ENCODE peak calls at places on chromosomes 5 and 9, in seven cellular contexts. Q is GM12878, H is HepG2, V is HCT116, J is K562, L is SK-N-SH, B is H1. R is an unnamed sample.

GRCh38 chr5:82164109-82164956 is 113.8 kb downstream of the RPS23 start:
- DNase-seq in Q (no peak), H (no peak), V (no peak), J (no peak), L (no peak), B (no peak), R (no peak)

GRCh38 chr9:131393622-131394463 is at the start of gene PRRC2B:
- DNase-seq in Q (no peak), H (peak), V (peak), J (peak), L (peak), B (peak), R (peak)

GRCh38 chr5:130992095-130992494 is 173.0 kb downstream of the HINT1 start:
- DNase-seq in Q (no peak), H (no peak), V (no peak), J (no peak), L (no peak), B (no peak), R (no peak)

GRCh38 chr5:55456216-55456895 is 78.4 kb downstream of the PLPP1 start:
- DNase-seq in Q (no peak), H (no peak), V (no peak), J (no peak), L (no peak), B (no peak), R (no peak)

GRCh38 chr5:168991991-168992390 is 308.9 kb downstream of the SLIT3 start:
- DNase-seq in Q (no peak), H (no peak), V (no peak), J (no peak), L (no peak), B (no peak), R (no peak)

GRCh38 chr5:94329115-94329514 is 289.3 kb downstream of the KIAA0825 start:
- DNase-seq in Q (no peak), H (no peak), V (no peak), J (no peak), L (no peak), B (no peak), R (no peak)

GRCh38 chr9:33116855-33117254 is 40.4 kb upstream of the SMU1 start:
- DNase-seq in Q (no peak), H (no peak), V (no peak), J (no peak), L (no peak), B (no peak), R (no peak)

GRCh38 chr5:154198611-154199230 is 8.2 kb downstream of the GALNT10 start:
- DNase-seq in Q (no peak), H (peak), V (no peak), J (no peak), L (no peak), B (no peak), R (peak)

GRCh38 chr5:168813179-168813968 is 234.2 kb upstream of the PANK3 start:
- DNase-seq in Q (no peak), H (no peak), V (no peak), J (peak), L (peak), B (no peak), R (no peak)

GRCh38 chr9:129414377-129415021 is 206.4 kb downstream of the C9orf50 start:
- DNase-seq in Q (no peak), H (peak), V (no peak), J (peak), L (no peak), B (no peak), R (peak)

GRCh38 chr5:69491838-69492390 is 676 bp upstream of the OCLN start:
- DNase-seq in Q (no peak), H (no peak), V (no peak), J (no peak), L (no peak), B (no peak), R (peak)

GRCh38 chr9:69265891-69266290 is 59.1 kb upstream of the ENTREP1 start:
- DNase-seq in Q (no peak), H (no peak), V (no peak), J (no peak), L (no peak), B (no peak), R (no peak)

GRCh38 chr5:151684690-151685361 is 1.9 kb downstream of the SPARC start:
- DNase-seq in Q (no peak), H (no peak), V (no peak), J (peak), L (no peak), B (peak), R (peak)

GRCh38 chr5:77881528-77881927 is 105.4 kb upstream of the TBCA start:
- DNase-seq in Q (no peak), H (no peak), V (no peak), J (peak), L (no peak), B (no peak), R (no peak)

GRCh38 chr5:4086081-4086480 is 490.4 kb downstream of the IRX1 start:
- DNase-seq in Q (no peak), H (no peak), V (no peak), J (no peak), L (no peak), B (no peak), R (no peak)

GRCh38 chr5:113270081-113270480 is 164.7 kb downstream of the TSSK1B start:
- DNase-seq in Q (no peak), H (no peak), V (no peak), J (no peak), L (no peak), B (no peak), R (no peak)

GRCh38 chr9:130535818-130536521 is 43.4 kb upstream of the FUBP3 start:
- DNase-seq in Q (no peak), H (peak), V (no peak), J (peak), L (no peak), B (no peak), R (no peak)

GRCh38 chr5:71887680-71888079 is 168.6 kb downstream of the CARTPT start:
- DNase-seq in Q (peak), H (peak), V (peak), J (peak), L (peak), B (no peak), R (peak)
- TF ChIP-seq JUND in Q (no peak), H (no peak), V (no peak), J (no peak), L (no peak), B (no peak), R (no peak)

GRCh38 chr5:96733771-96734498 is 71.8 kb downstream of the CAST start:
- DNase-seq in Q (no peak), H (no peak), V (peak), J (peak), L (no peak), B (no peak), R (peak)
- TF ChIP-seq JUND in Q (no peak), H (no peak), V (peak), J (peak), L (no peak), B (peak), R (peak)

GRCh38 chr5:136155769-136156168 is 23.1 kb downstream of the SMAD5 start:
- DNase-seq in Q (no peak), H (no peak), V (no peak), J (no peak), L (no peak), B (no peak), R (no peak)

GRCh38 chr5:136155078-136155477 is 22.4 kb downstream of the SMAD5 start:
- DNase-seq in Q (no peak), H (no peak), V (no peak), J (no peak), L (no peak), B (no peak), R (no peak)

GRCh38 chr5:136157514-136157913 is 24.9 kb downstream of the SMAD5 start:
- DNase-seq in Q (no peak), H (no peak), V (no peak), J (no peak), L (no peak), B (no peak), R (no peak)

GRCh38 chr5:136162001-136162400 is 29.4 kb downstream of the SMAD5 start:
- DNase-seq in Q (no peak), H (no peak), V (no peak), J (no peak), L (no peak), B (no peak), R (no peak)

GRCh38 chr5:136159457-136159856 is 26.8 kb downstream of the SMAD5 start:
- DNase-seq in Q (no peak), H (no peak), V (no peak), J (no peak), L (no peak), B (no peak), R (no peak)
- TF ChIP-seq JUND in Q (no peak), H (no peak), V (no peak), J (no peak), L (no peak), B (no peak), R (no peak)

GRCh38 chr9:128391956-128392301 is 20.8 kb downstream of the URM1 start:
- DNase-seq in Q (no peak), H (no peak), V (no peak), J (no peak), L (no peak), B (no peak), R (no peak)

GRCh38 chr9:128394404-128395168 is 23.4 kb downstream of the URM1 start:
- DNase-seq in Q (no peak), H (no peak), V (no peak), J (no peak), L (no peak), B (no peak), R (no peak)

GRCh38 chr9:128393971-128394370 is 22.8 kb downstream of the URM1 start:
- DNase-seq in Q (no peak), H (peak), V (no peak), J (no peak), L (peak), B (no peak), R (no peak)

GRCh38 chr9:128392302-128393152 is 21.4 kb downstream of the URM1 start:
- DNase-seq in Q (no peak), H (no peak), V (no peak), J (no peak), L (peak), B (no peak), R (no peak)

GRCh38 chr9:128393171-128393761 is 22.1 kb downstream of the URM1 start:
- DNase-seq in Q (no peak), H (no peak), V (no peak), J (no peak), L (peak), B (no peak), R (no peak)
- TF ChIP-seq JUND in Q (no peak), H (no peak), V (no peak), J (no peak), L (no peak), B (no peak), R (no peak)

GRCh38 chr5:66814146-66814991 is 218.2 kb downstream of the MAST4 start:
- DNase-seq in Q (peak), H (peak), V (peak), J (peak), L (peak), B (no peak), R (peak)
- TF ChIP-seq JUND in Q (no peak), H (no peak), V (no peak), J (no peak), L (no peak), B (no peak), R (no peak)

GRCh38 chr5:68334550-68334880 is 119.0 kb downstream of the PIK3R1 start:
- DNase-seq in Q (no peak), H (no peak), V (no peak), J (no peak), L (no peak), B (no peak), R (no peak)
- TF ChIP-seq JUND in Q (no peak), H (no peak), V (no peak), J (no peak), L (no peak), B (no peak), R (no peak)

GRCh38 chr9:127447416-127448111 is 3.6 kb downstream of the RPL12 start:
- DNase-seq in Q (no peak), H (no peak), V (no peak), J (peak), L (no peak), B (no peak), R (no peak)
- TF ChIP-seq JUND in Q (no peak), H (no peak), V (no peak), J (no peak), L (no peak), B (no peak), R (no peak)

DNA sequence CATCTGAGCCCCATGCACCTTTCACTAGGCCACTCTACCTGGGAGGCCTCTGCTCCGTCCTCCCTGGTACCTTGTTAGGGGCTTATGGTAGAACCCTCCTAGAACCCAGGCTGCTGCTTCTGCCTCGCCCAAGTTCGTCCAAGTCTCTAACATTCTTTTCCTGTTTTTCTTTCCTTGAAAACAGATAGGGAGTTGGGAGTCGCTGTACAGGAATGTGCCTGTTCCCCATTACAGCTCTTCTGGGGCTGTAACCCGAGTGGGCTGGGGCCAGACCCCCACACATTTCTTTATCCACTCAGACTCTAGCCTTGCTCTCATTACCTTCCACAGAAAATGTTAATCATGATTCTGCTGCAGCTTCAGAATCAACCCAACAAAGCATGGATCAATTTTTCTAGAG is 193.9 kb upstream of the TRIM32 start:
- DNase-seq in Q (no peak), H (no peak), V (no peak), J (no peak), L (no peak), B (no peak), R (no peak)
- TF ChIP-seq JUND in Q (no peak), H (no peak), V (no peak), J (no peak), L (no peak), B (no peak), R (no peak)

GRCh38 chr5:150033334-150033733 is 32.8 kb downstream of the HMGXB3 start:
- DNase-seq in Q (no peak), H (no peak), V (no peak), J (no peak), L (no peak), B (no peak), R (no peak)

GRCh38 chr5:150034677-150035076 is 34.1 kb downstream of the HMGXB3 start:
- DNase-seq in Q (no peak), H (no peak), V (no peak), J (no peak), L (no peak), B (no peak), R (no peak)

GRCh38 chr5:150035139-150035893 is 34.8 kb downstream of the HMGXB3 start:
- DNase-seq in Q (peak), H (no peak), V (no peak), J (no peak), L (no peak), B (no peak), R (no peak)

GRCh38 chr5:150038547-150038946 is 38.0 kb downstream of the HMGXB3 start:
- DNase-seq in Q (no peak), H (no peak), V (no peak), J (no peak), L (no peak), B (no peak), R (peak)

DNA sequence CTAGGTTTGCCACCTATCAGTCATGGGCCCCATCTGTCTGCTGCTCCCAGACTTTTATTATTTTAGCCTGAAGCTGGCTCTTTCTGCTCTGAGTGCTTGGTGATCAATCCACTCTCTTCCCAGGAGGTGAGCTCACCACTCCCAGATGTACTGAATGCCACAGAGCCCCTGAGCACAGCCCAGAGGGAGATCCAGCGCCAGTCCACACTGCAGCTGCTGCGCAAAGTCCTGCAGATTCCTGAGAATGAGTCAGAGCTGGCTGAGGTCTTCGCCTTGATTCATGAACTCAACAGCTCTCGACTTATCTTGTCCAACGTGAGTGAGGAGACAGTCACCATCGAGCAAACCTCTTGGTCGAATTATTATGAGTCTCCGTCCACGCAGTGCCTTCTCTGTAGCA is 36.0 kb downstream of the HMGXB3 start:
- DNase-seq in Q (no peak), H (no peak), V (no peak), J (no peak), L (no peak), B (no peak), R (no peak)
- TF ChIP-seq JUND in Q (no peak), H (no peak), V (no peak), J (no peak), L (peak), B (no peak), R (no peak)

R was measured in T47D.